ENCODE peak calls at places on chromosomes 7 and 10, in six cellular contexts. H is fibroblast of pulmonary artery, C is type B pancreatic cell, Q is astrocyte, F is endodermal cell, Z is transverse colon. Y is an unnamed sample.

GRCh38 chr7:80415522-80415921 is 96.3 kb downstream of the GNAT3 start:
- DNase-seq in H (no peak), C (no peak), Q (no peak), F (no peak), Z (no peak), Y (no peak)

GRCh38 chr7:69597278-69598076 is 798 bp upstream of the AUTS2 start:
- DNase-seq in H (no peak), C (peak), Q (no peak), F (peak), Z (no peak), Y (no peak)

GRCh38 chr7:98467570-98468312 is 66.9 kb upstream of the BAIAP2L1 start:
- DNase-seq in H (no peak), C (no peak), Q (no peak), F (no peak), Z (no peak), Y (no peak)

GRCh38 chr7:22364910-22365309 is 8.0 kb upstream of the RAPGEF5 start:
- DNase-seq in H (no peak), C (no peak), Q (no peak), F (no peak), Z (no peak), Y (no peak)

GRCh38 chr7:36361227-36361626 is 28.4 kb upstream of the ANLN start:
- DNase-seq in H (no peak), C (no peak), Q (no peak), F (no peak), Z (no peak), Y (no peak)

GRCh38 chr10:57008189-57008588 is 647.1 kb upstream of the ZWINT start:
- DNase-seq in H (no peak), C (no peak), Q (no peak), F (no peak), Z (no peak), Y (no peak)

GRCh38 chr10:30897547-30897946 is 134.1 kb downstream of the ZNF438 start:
- DNase-seq in H (no peak), C (no peak), Q (no peak), F (no peak), Z (no peak), Y (no peak)

GRCh38 chr10:59362184-59362966 is at the start of gene FAM13C:
- DNase-seq in H (peak), C (peak), Q (peak), F (peak), Z (peak), Y (peak)

GRCh38 chr10:88525371-88526079 is 57.6 kb downstream of the RNLS start:
- DNase-seq in H (peak), C (no peak), Q (peak), F (no peak), Z (peak), Y (peak)

GRCh38 chr10:105797234-105797890 is 1156.3 kb downstream of the SORCS3 start:
- DNase-seq in H (peak), C (no peak), Q (no peak), F (no peak), Z (no peak), Y (no peak)

GRCh38 chr10:7275761-7276440 is 134.9 kb downstream of the SFMBT2 start:
- DNase-seq in H (no peak), C (no peak), Q (no peak), F (no peak), Z (no peak), Y (no peak)

GRCh38 chr10:13414855-13415254 is 66.8 kb upstream of the SEPHS1 start:
- DNase-seq in H (peak), C (no peak), Q (no peak), F (peak), Z (peak), Y (peak)
- TF ChIP-seq CTCF in H (peak), C (peak), Q (peak), F (peak), Z (peak), Y (peak)

GRCh38 chr10:84574101-84574500 is 245.7 kb downstream of the CCSER2 start:
- DNase-seq in H (no peak), C (no peak), Q (no peak), F (no peak), Z (no peak), Y (no peak)
- TF ChIP-seq CTCF in H (peak), C (peak), Q (no peak), F (peak), Z (no peak), Y (no peak)

DNA sequence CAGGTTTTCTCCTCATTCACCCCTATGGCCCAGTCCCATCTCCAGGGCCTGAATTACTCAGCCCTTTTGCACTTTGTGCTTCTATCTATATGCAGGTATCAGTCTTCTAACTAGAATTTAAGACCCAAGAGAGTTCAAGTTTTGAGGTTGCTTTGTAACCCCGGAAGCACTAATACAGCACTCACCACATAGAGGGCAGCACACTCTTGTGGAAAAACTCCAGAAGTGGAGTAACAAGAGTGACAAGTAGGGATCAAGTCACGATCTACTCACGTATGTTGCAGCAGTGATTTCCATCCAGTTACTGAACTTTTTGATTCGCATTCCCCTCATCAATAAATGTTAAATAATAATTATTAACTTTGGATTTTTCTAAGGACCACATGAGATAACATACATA is 151.0 kb downstream of the CHCHD3 start:
- DNase-seq in H (peak), C (no peak), Q (no peak), F (peak), Z (no peak), Y (no peak)
- TF ChIP-seq CTCF in H (peak), C (peak), Q (peak), F (peak), Z (no peak), Y (no peak)

GRCh38 chr10:110336111-110336721 is 31.5 kb upstream of the SMNDC1 start:
- DNase-seq in H (peak), C (no peak), Q (peak), F (peak), Z (no peak), Y (no peak)
- TF ChIP-seq CTCF in H (peak), C (peak), Q (peak), F (peak), Z (no peak), Y (no peak)

GRCh38 chr10:73910401-73910763 is 550 bp upstream of the PLAU start:
- DNase-seq in H (no peak), C (no peak), Q (no peak), F (no peak), Z (no peak), Y (peak)
- TF ChIP-seq CTCF in H (no peak), C (no peak), Q (peak), F (peak), Z (no peak), Y (no peak)

GRCh38 chr7:129615018-129615417 is 3.5 kb downstream of the NRF1 start:
- DNase-seq in H (peak), C (no peak), Q (no peak), F (no peak), Z (no peak), Y (no peak)

GRCh38 chr7:129610709-129611245 is 743 bp upstream of the NRF1 start:
- DNase-seq in H (no peak), C (no peak), Q (no peak), F (no peak), Z (no peak), Y (no peak)

GRCh38 chr7:129613016-129613337 is 1.5 kb downstream of the NRF1 start:
- DNase-seq in H (no peak), C (no peak), Q (no peak), F (no peak), Z (no peak), Y (no peak)

GRCh38 chr7:129611246-129612111 is at the start of gene NRF1:
- DNase-seq in H (peak), C (peak), Q (peak), F (peak), Z (peak), Y (peak)

DNA sequence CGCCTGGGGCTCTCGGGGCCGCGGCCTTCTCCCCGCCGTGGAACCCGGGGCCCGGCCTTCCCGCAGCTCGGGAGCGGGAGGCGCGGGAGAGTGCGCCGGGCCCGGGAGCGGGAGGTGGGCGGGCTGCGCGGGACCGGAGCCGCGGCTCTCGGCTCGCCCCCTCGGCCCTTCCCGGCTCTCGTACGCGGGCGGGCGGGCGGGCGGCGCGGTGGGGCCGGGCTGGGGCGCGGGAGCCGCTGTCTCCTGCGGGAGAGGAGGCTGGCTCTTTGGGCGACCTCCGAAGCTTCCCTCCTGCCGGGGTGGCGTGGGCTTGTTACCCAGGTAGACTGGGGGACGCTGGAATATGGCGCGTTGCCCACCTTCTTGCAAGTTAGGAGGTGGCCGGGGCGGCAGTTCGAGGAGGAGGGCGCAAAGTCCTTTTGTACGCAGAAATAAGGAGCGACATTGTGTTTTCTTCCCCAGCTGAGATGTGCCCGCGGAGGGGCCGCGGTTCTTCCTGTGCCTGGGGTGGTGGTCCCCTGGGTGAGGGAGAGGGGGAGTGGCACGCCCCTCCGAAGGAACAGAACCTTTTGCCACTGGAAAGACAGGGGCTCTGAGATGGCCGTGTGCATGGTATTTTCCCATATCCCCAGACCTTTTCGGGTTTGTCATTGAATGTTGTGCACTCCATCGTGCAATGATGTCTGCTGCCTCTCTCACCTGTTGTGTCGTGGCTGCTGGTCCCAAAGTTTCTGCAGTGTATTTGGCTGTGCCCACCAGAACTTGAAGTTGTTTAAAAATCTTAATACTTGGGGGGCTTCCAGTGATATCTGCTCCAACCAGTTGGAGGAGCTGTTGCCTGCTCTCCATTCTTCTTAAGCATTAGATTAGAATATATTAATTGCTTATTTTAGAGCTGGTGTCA is 844 bp downstream of the NRF1 start:
- DNase-seq in H (peak), C (no peak), Q (no peak), F (peak), Z (peak), Y (peak)
- TF ChIP-seq CTCF in H (peak), C (peak), Q (peak), F (peak), Z (peak), Y (peak)